ENCODE peak calls at places on chromosomes 3 and 15, in eight cellular contexts. One of them, this sample, is unnamed.

GRCh38 chr3:131231710-131232348 is 149.7 kb upstream of the NUDT16 start:
- DNase-seq in EH: peak
- DNase-seq in body of pancreas: no peak
- DNase-seq in hepatocyte: no peak
- DNase-seq in A172: peak
- DNase-seq in iris pigment epithelial cell: no peak
- DNase-seq in hypothalamus: no peak
- DNase-seq in tibial artery: no peak
- DNase-seq in this sample: no peak

GRCh38 chr3:157235291-157235690 is 75.3 kb upstream of the CCNL1 start:
- DNase-seq in A172: no peak
- DNase-seq in EH: no peak
- DNase-seq in body of pancreas: no peak
- DNase-seq in iris pigment epithelial cell: no peak
- DNase-seq in hepatocyte: no peak
- DNase-seq in hypothalamus: no peak
- DNase-seq in tibial artery: no peak
- DNase-seq in this sample: no peak

GRCh38 chr3:149015383-149015782 is 24.0 kb downstream of the GYG1 start:
- DNase-seq in body of pancreas: no peak
- DNase-seq in A172: no peak
- DNase-seq in tibial artery: no peak
- DNase-seq in hepatocyte: no peak
- DNase-seq in hypothalamus: no peak
- DNase-seq in EH: peak
- DNase-seq in iris pigment epithelial cell: peak
- DNase-seq in this sample: no peak

GRCh38 chr15:38768970-38769369 is 204.4 kb upstream of the RASGRP1 start:
- DNase-seq in body of pancreas: peak
- DNase-seq in A172: no peak
- DNase-seq in hypothalamus: no peak
- DNase-seq in iris pigment epithelial cell: peak
- DNase-seq in EH: peak
- DNase-seq in tibial artery: peak
- DNase-seq in hepatocyte: peak
- DNase-seq in this sample: no peak

GRCh38 chr3:157247391-157247790 is 87.4 kb upstream of the CCNL1 start:
- DNase-seq in tibial artery: no peak
- DNase-seq in iris pigment epithelial cell: peak
- DNase-seq in body of pancreas: no peak
- DNase-seq in hypothalamus: no peak
- DNase-seq in hepatocyte: no peak
- DNase-seq in A172: no peak
- DNase-seq in EH: peak
- DNase-seq in this sample: no peak

GRCh38 chr3:66076861-66077495 is 38.3 kb upstream of the MAGI1 start:
- DNase-seq in body of pancreas: no peak
- DNase-seq in tibial artery: no peak
- DNase-seq in A172: no peak
- DNase-seq in iris pigment epithelial cell: peak
- DNase-seq in hepatocyte: peak
- DNase-seq in hypothalamus: no peak
- DNase-seq in EH: peak
- DNase-seq in this sample: no peak

GRCh38 chr15:26222781-26223180 is 359.7 kb upstream of the ATP10A start:
- DNase-seq in A172: no peak
- DNase-seq in body of pancreas: no peak
- DNase-seq in iris pigment epithelial cell: no peak
- DNase-seq in hepatocyte: no peak
- DNase-seq in hypothalamus: no peak
- DNase-seq in tibial artery: no peak
- DNase-seq in EH: no peak
- DNase-seq in this sample: no peak

GRCh38 chr15:93036922-93037321 is 52.1 kb downstream of the RGMA start:
- DNase-seq in hepatocyte: no peak
- DNase-seq in iris pigment epithelial cell: no peak
- DNase-seq in body of pancreas: no peak
- DNase-seq in hypothalamus: no peak
- DNase-seq in EH: no peak
- DNase-seq in tibial artery: peak
- DNase-seq in A172: no peak
- DNase-seq in this sample: no peak

GRCh38 chr3:172398484-172398883 is 49.8 kb downstream of the GHSR start:
- DNase-seq in EH: no peak
- DNase-seq in A172: no peak
- DNase-seq in hepatocyte: no peak
- DNase-seq in iris pigment epithelial cell: no peak
- DNase-seq in body of pancreas: no peak
- DNase-seq in hypothalamus: no peak
- DNase-seq in tibial artery: no peak
- DNase-seq in this sample: no peak

GRCh38 chr15:80694624-80695098 is 449 bp upstream of the ABHD17C start:
- DNase-seq in body of pancreas: no peak
- DNase-seq in tibial artery: no peak
- DNase-seq in hepatocyte: no peak
- DNase-seq in iris pigment epithelial cell: peak
- DNase-seq in A172: no peak
- DNase-seq in EH: peak
- DNase-seq in hypothalamus: no peak
- DNase-seq in this sample: no peak

GRCh38 chr15:77826006-77826695 is 193.4 kb upstream of the LINGO1 start:
- DNase-seq in hepatocyte: no peak
- DNase-seq in iris pigment epithelial cell: no peak
- DNase-seq in tibial artery: no peak
- DNase-seq in hypothalamus: no peak
- DNase-seq in EH: no peak
- DNase-seq in A172: no peak
- DNase-seq in body of pancreas: no peak
- DNase-seq in this sample: no peak

GRCh38 chr15:26661727-26662126 is 111.1 kb downstream of the GABRB3 start:
- DNase-seq in hypothalamus: no peak
- DNase-seq in A172: no peak
- DNase-seq in tibial artery: no peak
- DNase-seq in hepatocyte: no peak
- DNase-seq in body of pancreas: no peak
- DNase-seq in EH: no peak
- DNase-seq in iris pigment epithelial cell: no peak
- DNase-seq in this sample: no peak

GRCh38 chr15:31869640-31870335 is 160.5 kb upstream of the CHRNA7 start:
- DNase-seq in tibial artery: no peak
- DNase-seq in hepatocyte: peak
- DNase-seq in hypothalamus: no peak
- DNase-seq in A172: no peak
- DNase-seq in EH: no peak
- DNase-seq in iris pigment epithelial cell: no peak
- DNase-seq in body of pancreas: peak
- DNase-seq in this sample: no peak

GRCh38 chr3:63753567-63753966 is 65.5 kb upstream of the C3orf49 start:
- DNase-seq in EH: peak
- DNase-seq in A172: peak
- DNase-seq in body of pancreas: no peak
- DNase-seq in tibial artery: no peak
- DNase-seq in iris pigment epithelial cell: peak
- DNase-seq in hypothalamus: no peak
- DNase-seq in hepatocyte: peak
- DNase-seq in this sample: no peak

GRCh38 chr3:141646760-141647561 is 91.1 kb upstream of the RNF7 start:
- DNase-seq in tibial artery: no peak
- DNase-seq in hypothalamus: peak
- DNase-seq in body of pancreas: peak
- DNase-seq in iris pigment epithelial cell: peak
- DNase-seq in EH: peak
- DNase-seq in A172: peak
- DNase-seq in hepatocyte: peak
- DNase-seq in this sample: no peak